ENCODE peak calls at places on chromosomes 11 and 22, in five cellular contexts. D, J, X, B and K are unnamed samples.

GRCh38 chr11:22656128-22656527 is 10.3 kb upstream of the GAS2 start:
- DNase-seq in B (no peak), J (no peak), X (no peak), D (no peak), K (no peak)

GRCh38 chr11:35619030-35619753 is 932 bp downstream of the FJX1 start:
- DNase-seq in J (peak), D (no peak), X (no peak), B (no peak), K (peak)

GRCh38 chr11:34234086-34234740 is 123.6 kb downstream of the ABTB2 start:
- DNase-seq in X (peak), J (peak), B (no peak), D (peak), K (no peak)

GRCh38 chr11:122145715-122146274 is 29.8 kb upstream of the BLID start:
- DNase-seq in D (no peak), X (no peak), B (no peak), J (no peak), K (no peak)

GRCh38 chr22:23769321-23769965 is 1.7 kb upstream of the CHCHD10 start:
- DNase-seq in J (no peak), B (no peak), D (no peak), X (no peak), K (no peak)

GRCh38 chr11:105609832-105610781 is at the start of gene GRIA4:
- DNase-seq in J (no peak), X (no peak), D (no peak), B (no peak), K (peak)

GRCh38 chr11:46392421-46393230 is 1.1 kb upstream of the CHRM4 start:
- DNase-seq in X (no peak), D (no peak), B (peak), J (peak), K (peak)

GRCh38 chr11:69876013-69876412 is 56.8 kb upstream of the FGF3 start:
- DNase-seq in B (no peak), J (no peak), D (no peak), X (no peak), K (no peak)

GRCh38 chr22:35634981-35635540 is 13.2 kb upstream of the APOL6 start:
- DNase-seq in B (no peak), X (no peak), D (no peak), J (peak), K (no peak)

GRCh38 chr11:117691501-117691900 is 105.5 kb downstream of the DSCAML1 start:
- DNase-seq in J (no peak), B (no peak), X (no peak), D (no peak), K (no peak)

GRCh38 chr11:44018127-44018521 is 29.7 kb upstream of the ACCSL start:
- DNase-seq in X (no peak), D (no peak), J (no peak), B (no peak), K (no peak)

GRCh38 chr11:9277176-9277575 is 12.0 kb upstream of the DENND5A start:
- DNase-seq in D (no peak), B (no peak), J (no peak), X (no peak), K (no peak)
- TF ChIP-seq RFX5 in D (no peak), B (no peak), J (no peak), X (no peak), K (no peak)

GRCh38 chr11:79544324-79544723 is 103.5 kb upstream of the TENM4 start:
- DNase-seq in D (no peak), J (no peak), B (no peak), X (no peak), K (peak)

GRCh38 chr11:79535606-79536005 is 94.8 kb upstream of the TENM4 start:
- DNase-seq in J (no peak), X (no peak), D (no peak), B (no peak), K (no peak)

GRCh38 chr11:79536155-79536917 is 95.5 kb upstream of the TENM4 start:
- DNase-seq in D (no peak), B (no peak), X (no peak), J (no peak), K (no peak)

GRCh38 chr11:79543101-79543500 is 102.3 kb upstream of the TENM4 start:
- DNase-seq in B (no peak), J (no peak), X (no peak), D (peak), K (no peak)

DNA sequence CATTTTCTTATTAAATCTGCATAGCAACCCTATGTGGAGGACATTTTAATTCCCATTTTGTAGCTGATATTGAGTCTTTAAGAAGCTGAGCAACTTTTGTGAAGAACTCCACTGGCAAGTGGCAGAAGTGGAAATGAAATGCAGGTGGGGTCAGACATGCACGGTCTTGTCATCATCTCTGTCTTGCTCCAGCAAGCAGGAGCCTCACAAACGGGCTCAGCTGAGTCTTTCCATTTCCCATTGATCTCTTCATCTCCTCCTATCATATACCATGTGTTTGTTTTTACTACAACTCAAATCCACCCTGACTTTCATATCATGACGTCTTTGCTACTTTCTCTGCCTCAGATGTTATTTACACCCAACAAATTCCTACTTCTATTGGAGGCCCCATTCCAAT is 97.9 kb upstream of the TENM4 start:
- DNase-seq in J (no peak), X (no peak), D (no peak), B (no peak), K (no peak)
- TF ChIP-seq JUND in J (no peak), X (no peak), D (no peak), B (no peak), K (no peak)

DNA sequence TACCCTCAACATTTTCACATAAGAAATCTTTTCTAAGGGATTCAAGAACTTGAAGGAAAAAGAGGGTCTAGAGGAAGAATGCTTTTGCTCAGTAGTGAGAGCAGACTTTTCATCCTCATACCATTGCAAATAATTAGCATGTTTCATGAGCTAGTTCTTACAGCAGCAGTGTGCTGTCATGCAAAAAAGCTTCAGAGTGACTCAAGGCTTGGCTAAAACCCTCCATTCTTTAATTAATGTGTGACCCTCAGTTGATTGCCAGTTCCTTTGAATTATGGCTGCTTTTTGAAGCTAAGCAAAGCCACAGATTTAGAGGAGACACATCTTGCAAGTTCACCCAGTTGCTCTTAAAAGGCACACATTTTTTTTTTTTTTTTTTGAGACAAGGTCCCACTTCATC is 36.6 kb upstream of the PCF11 start:
- DNase-seq in B (no peak), X (no peak), J (no peak), D (no peak), K (no peak)
- TF ChIP-seq RFX5 in B (no peak), X (no peak), J (no peak), D (no peak), K (no peak)

DNA sequence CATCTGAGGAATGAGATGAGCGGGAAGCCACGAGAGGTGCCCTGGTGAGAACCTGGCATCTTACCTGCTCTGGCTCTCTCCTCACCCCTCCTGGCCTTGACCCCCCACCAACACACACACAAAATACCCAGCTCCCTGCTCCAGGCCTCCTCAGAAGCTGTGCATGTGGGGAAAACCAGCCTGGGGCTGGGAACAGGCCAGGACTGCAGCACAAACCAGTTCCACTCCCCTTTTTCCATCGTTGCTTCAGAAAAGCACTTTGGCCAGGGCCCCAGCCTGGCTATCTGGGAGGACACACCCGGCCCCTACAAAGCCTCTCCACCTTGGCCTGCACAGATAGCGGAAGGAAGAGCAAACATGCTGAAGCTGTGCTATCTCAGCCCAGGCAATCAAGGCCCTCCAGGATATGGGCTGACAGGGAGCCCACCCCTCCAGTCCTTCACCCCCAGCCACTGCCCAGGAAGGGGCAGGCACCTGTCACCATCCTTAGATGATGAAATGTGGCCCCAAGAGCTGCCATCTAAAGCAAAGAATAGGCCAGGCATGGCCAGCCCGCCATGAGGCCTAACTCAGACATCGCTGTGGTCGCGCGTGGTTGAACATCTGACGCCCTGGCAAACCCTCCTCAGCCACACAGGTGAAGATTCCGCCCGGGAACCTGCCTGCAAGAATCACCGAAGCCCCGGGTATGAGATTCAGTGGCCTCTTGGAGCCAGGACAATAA is 35.4 kb downstream of the PISD start:
- DNase-seq in B (peak), X (no peak), D (no peak), J (peak), K (no peak)
- TF ChIP-seq JUND in B (no peak), X (no peak), D (no peak), J (peak), K (no peak)

GRCh38 chr22:38186429-38186828 is 4.8 kb upstream of the PLA2G6 start:
- DNase-seq in B (no peak), D (no peak), X (no peak), J (no peak), K (no peak)

GRCh38 chr22:38190581-38190980 is 9.0 kb upstream of the PLA2G6 start:
- DNase-seq in D (no peak), J (no peak), B (no peak), X (no peak), K (no peak)

GRCh38 chr22:38184788-38185187 is 3.2 kb upstream of the PLA2G6 start:
- DNase-seq in J (no peak), B (no peak), D (no peak), X (no peak), K (no peak)

GRCh38 chr22:38189104-38189503 is 7.5 kb upstream of the PLA2G6 start:
- DNase-seq in B (no peak), X (no peak), D (no peak), J (no peak), K (no peak)

DNA sequence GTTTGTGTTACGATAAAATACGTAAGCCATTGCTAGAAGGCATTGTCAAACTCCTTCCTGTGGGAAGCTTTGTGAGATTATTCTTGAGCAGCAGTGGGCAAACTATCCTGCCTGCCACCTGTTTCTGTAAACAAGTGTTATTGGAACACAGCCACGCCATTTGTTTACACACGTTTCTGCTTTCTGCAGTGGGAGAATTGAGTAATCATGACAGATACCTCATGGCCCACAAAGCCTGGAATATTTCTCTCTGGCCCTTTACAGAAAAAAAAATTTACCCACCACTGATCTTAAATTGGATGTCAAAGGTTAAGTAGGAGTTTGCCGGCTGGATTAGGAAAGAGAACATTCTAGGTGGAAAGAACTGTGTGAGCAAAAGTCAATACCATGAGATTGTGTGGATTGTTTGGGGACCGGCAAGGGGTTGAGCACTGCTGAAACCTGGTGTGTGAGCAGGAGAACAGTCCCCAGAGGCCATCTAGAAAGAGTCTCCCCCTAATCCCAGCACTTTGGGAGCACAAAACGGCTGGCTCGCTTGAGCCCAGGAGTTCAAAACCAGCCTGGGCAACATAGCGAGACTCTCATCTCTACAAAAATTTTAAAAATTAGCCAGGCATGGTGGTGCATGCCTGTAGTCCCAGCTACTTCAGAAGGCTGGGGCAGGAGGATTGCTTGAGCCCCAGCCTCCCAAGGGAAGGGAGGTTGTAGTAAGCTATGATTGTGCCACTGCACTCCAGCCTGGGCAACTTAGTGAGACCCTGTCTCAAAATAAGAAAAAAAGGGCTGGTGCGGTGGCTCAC is 6.0 kb upstream of the PLA2G6 start:
- DNase-seq in B (peak), J (no peak), X (no peak), D (no peak), K (no peak)
- TF ChIP-seq RFX5 in B (no peak), J (no peak), X (no peak), D (no peak), K (no peak)

DNA sequence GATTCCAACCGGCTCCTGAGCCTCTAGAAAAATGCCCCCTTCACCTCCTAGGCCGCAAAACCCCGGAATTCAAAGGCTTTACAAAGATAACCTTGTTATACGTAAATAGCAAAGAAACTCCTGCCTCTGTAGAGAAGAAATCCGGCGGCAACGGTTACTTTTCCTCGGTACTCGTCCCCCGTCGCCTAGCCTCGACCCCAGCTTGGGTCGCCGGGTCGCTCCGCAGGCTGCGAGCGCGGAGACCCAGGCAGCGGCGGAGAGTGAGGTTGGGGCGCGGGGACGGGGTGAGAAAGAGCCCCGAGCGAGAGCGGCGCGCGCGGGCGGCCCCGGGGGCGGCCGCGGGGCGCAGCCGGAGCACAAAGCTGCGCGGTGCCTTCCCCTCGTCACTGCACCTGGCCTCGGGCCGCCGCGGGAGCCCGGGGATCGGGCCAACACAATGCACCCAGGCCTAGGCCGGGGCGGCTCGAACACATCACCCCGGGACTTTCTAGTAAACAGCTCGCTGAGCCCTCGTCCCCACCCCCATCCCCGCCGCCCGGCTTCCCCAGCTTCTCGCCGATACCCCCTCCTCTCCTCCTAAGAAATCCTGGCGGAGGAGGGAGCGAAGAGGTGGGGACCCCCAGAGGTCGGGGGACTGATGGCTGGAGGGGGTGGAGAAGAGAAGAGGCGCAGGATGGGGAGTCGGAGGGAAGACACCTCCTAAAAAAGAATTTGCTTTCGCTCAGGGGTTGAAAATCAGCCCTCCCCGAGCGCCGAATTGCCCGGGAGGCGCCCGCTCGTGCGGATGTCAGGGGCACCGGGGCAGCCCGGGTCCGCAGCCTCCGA is 874 bp downstream of the MPPED2 start:
- DNase-seq in X (no peak), B (no peak), D (no peak), J (no peak), K (peak)
- TF ChIP-seq JUND in X (no peak), B (no peak), D (no peak), J (no peak), K (no peak)

DNA sequence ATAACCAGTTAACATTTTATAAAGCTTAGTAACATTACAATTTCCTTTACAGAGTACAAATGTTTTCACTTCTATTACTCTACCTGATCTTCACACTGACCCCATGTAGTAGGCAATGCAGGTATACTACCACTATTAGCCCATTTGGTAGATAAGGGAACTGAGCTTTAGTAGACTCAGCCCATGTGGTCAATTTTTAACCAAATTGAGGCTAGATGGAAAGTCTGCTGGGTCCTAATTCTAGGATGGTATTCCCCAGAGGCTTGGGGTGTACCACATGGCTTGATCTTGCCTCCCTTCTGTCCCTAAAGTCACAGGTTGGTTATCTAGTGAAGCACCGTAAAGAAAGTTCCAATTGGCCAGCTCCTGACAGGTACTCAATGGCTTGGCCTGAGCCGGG is 48.2 kb downstream of the NRXN2 start:
- DNase-seq in X (peak), J (no peak), D (no peak), B (no peak), K (no peak)
- TF ChIP-seq RFX5 in X (no peak), J (no peak), D (no peak), B (no peak), K (no peak)

GRCh38 chr22:26828311-26828710 is 170.9 kb downstream of the MIAT start:
- DNase-seq in X (no peak), D (no peak), B (no peak), J (no peak), K (no peak)
- TF ChIP-seq JUND in X (no peak), D (no peak), B (no peak), J (no peak), K (no peak)

GRCh38 chr11:67265633-67266423 is 445 bp upstream of the GRK2 start:
- DNase-seq in B (peak), X (no peak), J (no peak), D (no peak), K (peak)
- TF ChIP-seq RFX5 in B (no peak), X (no peak), J (no peak), D (no peak), K (no peak)